ENCODE peak calls at places on chromosomes 7 and 10, in ten cellular contexts. E is HCT116, X is thyroid gland, S is IMR-90, K is transverse colon, Z is adrenal gland, J is Peyer's patch, T is body of pancreas, M is upper lobe of left lung, H is A549. I is an unnamed sample.

GRCh38 chr7:127158659-127159058 is 94.1 kb downstream of the GRM8 start:
- DNase-seq in E (no peak), X (no peak), S (no peak), K (no peak), Z (no peak), J (no peak), T (no peak), M (no peak), H (no peak), I (no peak)

GRCh38 chr10:122362621-122363020 is 11.9 kb upstream of the PLEKHA1 start:
- DNase-seq in E (no peak), X (no peak), S (no peak), K (no peak), Z (no peak), J (no peak), T (no peak), M (no peak), H (no peak), I (no peak)

GRCh38 chr7:31642681-31643115 is 44.3 kb upstream of the PPP1R17 start:
- DNase-seq in E (no peak), X (no peak), S (no peak), K (no peak), Z (no peak), J (no peak), T (no peak), M (no peak), H (no peak), I (no peak)

GRCh38 chr7:107933386-107934013 is 42.5 kb downstream of the DLD start:
- DNase-seq in E (no peak), X (no peak), S (no peak), K (no peak), Z (no peak), J (no peak), T (no peak), M (no peak), H (no peak), I (no peak)

GRCh38 chr7:151416921-151417320 is 7.1 kb upstream of the WDR86 start:
- DNase-seq in E (no peak), X (peak; percentile 64), S (no peak), K (no peak), Z (no peak), J (no peak), T (no peak), M (no peak), H (no peak), I (no peak)

GRCh38 chr7:150412518-150413247 is 33.6 kb downstream of the ZNF775 start:
- DNase-seq in E (no peak), X (no peak), S (no peak), K (no peak), Z (peak; percentile 15), J (no peak), T (no peak), M (no peak), H (no peak), I (no peak)

GRCh38 chr10:32150532-32151101 is 94.4 kb upstream of the KIF5B start:
- DNase-seq in E (no peak), X (no peak), S (no peak), K (no peak), Z (no peak), J (no peak), T (peak; percentile 27), M (no peak), H (no peak), I (no peak)

GRCh38 chr10:77496941-77497420 is 140.6 kb downstream of the KCNMA1 start:
- DNase-seq in E (no peak), X (no peak), S (peak; percentile 63), K (no peak), Z (no peak), J (no peak), T (no peak), M (no peak), H (no peak), I (no peak)

GRCh38 chr10:93420091-93420490 is 62.0 kb downstream of the MYOF start:
- DNase-seq in E (no peak), X (no peak), S (peak; percentile 35), K (no peak), Z (no peak), J (no peak), T (peak; percentile 13), M (no peak), H (no peak), I (no peak)

GRCh38 chr10:62056660-62057059 is 155.2 kb downstream of the ARID5B start:
- DNase-seq in E (no peak), X (no peak), S (no peak), K (no peak), Z (no peak), J (no peak), T (no peak), M (no peak), H (no peak), I (no peak)

GRCh38 chr7:75966209-75966961 is 28.0 kb downstream of the TMEM120A start:
- DNase-seq in E (no peak), X (no peak), S (no peak), K (no peak), Z (peak; percentile 56), J (no peak), T (no peak), M (no peak), H (no peak), I (no peak)

GRCh38 chr10:34682580-34682979 is 132.5 kb downstream of the PARD3 start:
- DNase-seq in E (no peak), X (no peak), S (no peak), K (no peak), Z (no peak), J (no peak), T (no peak), M (no peak), H (no peak), I (no peak)

GRCh38 chr7:151142686-151143040 is 24.8 kb downstream of the GBX1 start:
- DNase-seq in E (no peak), X (no peak), S (no peak), K (peak; percentile 3), Z (no peak), J (no peak), T (peak; percentile 50), M (no peak), H (no peak), I (peak; percentile 24)

GRCh38 chr7:28442540-28443420 is 30.5 kb downstream of the CREB5 start:
- DNase-seq in E (no peak), X (no peak), S (peak; percentile 54), K (no peak), Z (no peak), J (no peak), T (no peak), M (no peak), H (no peak), I (no peak)

GRCh38 chr10:11270858-11271179 is 253.1 kb downstream of the CELF2 start:
- DNase-seq in E (no peak), X (no peak), S (no peak), K (no peak), Z (no peak), J (no peak), T (no peak), M (no peak), H (no peak), I (no peak)
- H3K4me3 ChIP-seq in E (no peak overlapping the region), X (no peak overlapping the region), S (no peak overlapping the region), K (no peak overlapping the region), Z (no peak overlapping the region), J (no peak overlapping the region), T (no peak overlapping the region), M (no peak overlapping the region), H (no peak overlapping the region), I (no peak overlapping the region)

DNA sequence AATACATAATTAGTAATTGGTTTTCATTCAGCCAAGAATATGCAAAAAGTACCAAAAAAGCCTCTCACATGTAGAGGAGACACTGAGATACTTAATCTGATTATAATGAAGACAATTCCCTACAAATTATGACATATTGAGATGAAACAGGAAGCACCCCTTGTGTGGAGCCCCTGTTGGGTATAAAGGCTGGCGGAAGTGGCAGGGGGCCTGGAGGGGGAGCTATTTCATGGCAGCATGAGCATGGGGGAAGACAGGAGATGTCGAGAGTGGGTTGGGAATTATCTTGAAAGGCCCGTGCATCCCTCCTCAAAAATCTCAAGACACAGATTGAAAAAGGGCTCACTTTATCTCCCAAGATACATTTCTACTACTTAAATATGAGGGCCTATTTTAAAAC is 96.9 kb downstream of the PIP4K2A start:
- DNase-seq in E (no peak), X (no peak), S (no peak), K (no peak), Z (no peak), J (no peak), T (no peak), M (no peak), H (no peak), I (no peak)
- H3K4me1 ChIP-seq in E (peaks cover 79% of the 10 kb centered on the region), X (peaks cover 44% of the 10 kb centered on the region), S (peaks cover 20% of the 10 kb centered on the region), K (peaks cover 4% of the 10 kb centered on the region), Z (peaks cover 34% of the 10 kb centered on the region), J (peaks cover 7% of the 10 kb centered on the region), T (peaks cover 31% of the 10 kb centered on the region), M (peaks cover 54% of the 10 kb centered on the region), H (peaks cover 59% of the 10 kb centered on the region), I (peaks cover 29% of the 10 kb centered on the region)

DNA sequence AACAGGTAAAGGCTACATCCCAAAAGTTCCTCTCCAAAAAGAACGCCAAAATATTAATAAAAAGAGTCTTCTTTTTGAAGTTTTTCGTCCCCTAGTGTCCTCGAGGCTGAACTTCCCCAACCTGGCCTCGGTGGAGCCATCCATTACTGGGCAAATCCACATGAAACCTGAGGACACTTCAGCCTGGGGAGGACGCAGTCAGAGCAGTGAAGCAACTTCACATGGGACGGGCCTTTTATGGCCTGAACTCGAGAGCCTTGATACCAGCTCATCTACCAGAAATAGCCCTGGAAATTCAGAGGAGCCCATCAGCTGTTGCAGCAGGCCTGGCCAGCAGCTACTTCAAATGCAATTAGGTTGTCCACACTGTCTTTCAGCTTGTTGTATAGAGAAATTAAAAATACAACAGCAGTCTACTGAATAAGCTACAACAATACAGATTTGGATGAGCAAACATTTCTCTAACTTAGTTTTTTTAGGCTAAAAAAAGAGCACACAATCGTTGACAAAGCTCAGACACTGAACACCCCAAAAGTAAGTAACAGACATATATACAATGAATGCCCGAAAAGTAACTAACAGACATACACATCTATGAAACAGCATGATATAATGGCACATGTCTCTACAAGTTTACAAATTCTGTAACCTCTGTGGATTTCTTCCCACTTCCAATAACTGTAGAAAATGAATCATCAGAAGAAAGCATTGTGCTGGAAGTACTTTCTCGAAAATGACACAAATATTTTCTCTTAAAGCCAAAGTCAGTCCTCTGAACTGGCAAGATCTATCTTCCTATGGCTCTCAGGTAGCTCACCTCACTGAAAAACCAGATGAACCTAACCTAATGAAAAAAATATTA is at the start of gene SVIL:
- DNase-seq in E (no peak), X (peak; percentile 80), S (peak; percentile 71), K (peak; percentile 75), Z (no peak), J (no peak), T (peak; percentile 27), M (peak; percentile 89), H (no peak), I (no peak)
- TF ChIP-seq POLR2A in E (no peak), X (peak; percentile 46), S (no peak), K (peak; percentile 56), Z (peak; percentile 24), J (no peak), T (no peak), M (no peak), H (no peak), I (no peak)

DNA sequence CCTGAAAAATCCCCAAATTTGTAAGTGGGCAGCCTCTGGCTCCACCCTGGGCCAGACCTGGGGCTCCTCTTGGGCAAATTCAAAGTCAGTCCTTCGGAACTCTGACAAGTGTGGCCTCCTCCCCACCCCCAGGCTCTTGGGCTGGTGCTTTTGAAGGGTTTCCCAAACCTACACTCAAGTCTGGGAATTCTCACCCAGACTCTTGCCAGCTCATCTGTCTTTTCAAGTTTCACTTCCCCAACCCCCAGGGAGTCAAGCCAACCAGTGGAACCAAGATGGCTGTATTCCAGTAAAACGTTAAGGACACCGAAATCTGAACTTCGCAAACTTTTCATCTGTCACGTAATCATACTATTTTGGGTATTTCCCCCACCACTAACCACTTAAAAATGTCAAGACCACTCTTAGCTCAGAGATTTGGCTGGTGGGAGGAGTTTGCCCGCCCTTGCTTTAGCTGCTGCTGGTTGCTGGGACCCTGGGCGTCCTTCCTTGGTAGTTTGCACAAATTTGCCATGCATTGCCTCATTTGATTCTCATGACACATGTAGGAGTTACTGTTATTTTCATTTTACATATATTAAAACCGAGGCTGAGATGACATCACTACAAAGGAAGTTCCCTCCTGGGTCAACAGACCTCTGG is 1.7 kb upstream of the MYO1G start:
- DNase-seq in E (no peak), X (peak; percentile 95), S (peak; percentile 83), K (no peak), Z (no peak), J (peak; percentile 48), T (no peak), M (peak; percentile 75), H (no peak), I (no peak)
- H3K4me3 ChIP-seq in E (no peak overlapping the region), X (no peak overlapping the region), S (no peak overlapping the region), K (no peak overlapping the region), Z (no peak overlapping the region), J (no peak overlapping the region), T (no peak overlapping the region), M (no peak overlapping the region), H (no peak overlapping the region), I (no peak overlapping the region)

I was measured in stomach.